ENCODE peak calls at places on chromosomes 4 and X, in five cellular contexts. D is K562, J is A549, K is endothelial cell of umbilical vein, U is GM12878. E is an unnamed sample.

GRCh38 chrX:120749141-120749846 is 119.4 kb upstream of the C1GALT1C1 start:
- DNase-seq in D (no peak), J (no peak), K (peak), U (no peak), E (peak)

GRCh38 chr4:184118516-184118915 is 99.2 kb downstream of the ENPP6 start:
- DNase-seq in D (no peak), J (no peak), K (no peak), U (no peak), E (no peak)

GRCh38 chr4:39083164-39083563 is 21.1 kb downstream of the KLHL5 start:
- DNase-seq in D (no peak), J (no peak), K (peak), U (no peak), E (no peak)

GRCh38 chr4:41256131-41256739 is 493 bp upstream of the UCHL1 start:
- DNase-seq in D (no peak), J (peak), K (no peak), U (no peak), E (no peak)

GRCh38 chr4:33882246-33882990 is 2361.9 kb downstream of the ARAP2 start:
- DNase-seq in D (no peak), J (no peak), K (no peak), U (no peak), E (no peak)

GRCh38 chrX:134144231-134144630 is 92.8 kb upstream of the CCDC160 start:
- DNase-seq in D (peak), J (peak), K (peak), U (no peak), E (peak)

GRCh38 chr4:4860381-4860802 is 927 bp downstream of the MSX1 start:
- DNase-seq in D (peak), J (no peak), K (peak), U (no peak), E (peak)

GRCh38 chr4:110837896-110838450 is 215.1 kb upstream of the PITX2 start:
- DNase-seq in D (no peak), J (no peak), K (no peak), U (no peak), E (no peak)

GRCh38 chr4:26484032-26484515 is 6.2 kb downstream of the CCKAR start:
- DNase-seq in D (no peak), J (no peak), K (no peak), U (no peak), E (no peak)

GRCh38 chrX:29948653-29949052 is 266.7 kb upstream of the MAGEB2 start:
- DNase-seq in D (no peak), J (no peak), K (peak), U (no peak), E (no peak)

GRCh38 chr4:72383439-72383838 is 185.6 kb downstream of the ADAMTS3 start:
- DNase-seq in D (no peak), J (no peak), K (no peak), U (no peak), E (no peak)

GRCh38 chr4:110014233-110014632 is 101.5 kb downstream of the EGF start:
- DNase-seq in D (no peak), J (no peak), K (no peak), U (no peak), E (no peak)

GRCh38 chr4:163164591-163164990 is 2.1 kb downstream of the NAF1 start:
- DNase-seq in D (no peak), J (no peak), K (no peak), U (no peak), E (peak)

GRCh38 chr4:89492476-89493110 is 185.0 kb upstream of the GPRIN3 start:
- DNase-seq in D (no peak), J (peak), K (peak), U (no peak), E (no peak)

GRCh38 chr4:61950625-61951024 is 750.5 kb downstream of the ADGRL3 start:
- DNase-seq in D (no peak), J (no peak), K (no peak), U (no peak), E (no peak)

GRCh38 chr4:148091896-148092295 is 350.3 kb downstream of the NR3C2 start:
- DNase-seq in D (no peak), J (no peak), K (no peak), U (no peak), E (no peak)

GRCh38 chrX:129961180-129962083 is 21.0 kb upstream of the BCORL1 start:
- DNase-seq in D (peak), J (peak), K (no peak), U (peak), E (peak)

GRCh38 chrX:24479924-24480722 is 15.0 kb downstream of the PDK3 start:
- DNase-seq in D (no peak), J (no peak), K (peak), U (peak), E (peak)

GRCh38 chrX:13093489-13094140 is 49.2 kb upstream of the FAM9C start:
- DNase-seq in D (no peak), J (no peak), K (peak), U (no peak), E (no peak)

GRCh38 chr4:122007016-122007415 is 55.2 kb upstream of the TRPC3 start:
- DNase-seq in D (no peak), J (no peak), K (no peak), U (no peak), E (no peak)

GRCh38 chr4:47122592-47123291 is 91.4 kb downstream of the GABRB1 start:
- DNase-seq in D (peak), J (peak), K (peak), U (peak), E (peak)

GRCh38 chrX:47751670-47752069 is 85.0 kb upstream of the ZNF81 start:
- DNase-seq in D (peak), J (peak), K (no peak), U (no peak), E (peak)

GRCh38 chr4:33996075-33996718 is 2248.1 kb downstream of the ARAP2 start:
- DNase-seq in D (no peak), J (no peak), K (no peak), U (no peak), E (no peak)

GRCh38 chrX:139929876-139930275 is 3.0 kb downstream of the ATP11C start:
- DNase-seq in D (no peak), J (no peak), K (no peak), U (no peak), E (no peak)

GRCh38 chrX:24148118-24148517 is 1.4 kb upstream of the ZFX start:
- DNase-seq in D (no peak), J (no peak), K (peak), U (no peak), E (peak)

GRCh38 chr4:134567461-134567860 is 365.9 kb upstream of the PABPC4L start:
- DNase-seq in D (no peak), J (no peak), K (no peak), U (no peak), E (no peak)

GRCh38 chrX:78838709-78839108 is 91.2 kb downstream of the LPAR4 start:
- DNase-seq in D (no peak), J (no peak), K (no peak), U (no peak), E (no peak)

GRCh38 chr4:3605491-3605890 is 73.3 kb upstream of the LRPAP1 start:
- DNase-seq in D (no peak), J (no peak), K (no peak), U (no peak), E (no peak)

GRCh38 chr4:87499415-87500106 is 29.6 kb downstream of the SPARCL1 start:
- DNase-seq in D (no peak), J (no peak), K (no peak), U (no peak), E (no peak)

GRCh38 chr4:87498446-87498900 is 30.7 kb downstream of the SPARCL1 start:
- DNase-seq in D (no peak), J (no peak), K (no peak), U (no peak), E (no peak)

GRCh38 chr4:87497586-87497985 is 31.6 kb downstream of the SPARCL1 start:
- DNase-seq in D (no peak), J (no peak), K (no peak), U (no peak), E (no peak)

GRCh38 chr4:87500107-87500462 is 29.1 kb downstream of the SPARCL1 start:
- DNase-seq in D (no peak), J (no peak), K (no peak), U (no peak), E (no peak)

GRCh38 chr4:87497141-87497540 is 32.0 kb downstream of the SPARCL1 start:
- DNase-seq in D (peak), J (peak), K (no peak), U (no peak), E (peak)
- TF ChIP-seq CTCF in D (peak), J (peak), K (peak), U (peak), E (peak)

GRCh38 chrX:105515561-105515960 is 295.1 kb upstream of the TEX13A start:
- DNase-seq in D (no peak), J (no peak), K (no peak), U (no peak), E (no peak)
- TF ChIP-seq MYC in D (no peak), J (no peak), K (no peak), U (no peak), E (no peak)

GRCh38 chr4:84495448-84496221 is 3.5 kb downstream of the NKX6-1 start:
- DNase-seq in D (no peak), J (no peak), K (no peak), U (no peak), E (no peak)

GRCh38 chr4:84498203-84499026 is 677 bp downstream of the NKX6-1 start:
- DNase-seq in D (no peak), J (peak), K (peak), U (no peak), E (peak)

GRCh38 chr4:84497220-84497834 is 1.8 kb downstream of the NKX6-1 start:
- DNase-seq in D (no peak), J (no peak), K (no peak), U (no peak), E (no peak)

GRCh38 chr4:84497835-84498202 is 1.3 kb downstream of the NKX6-1 start:
- DNase-seq in D (no peak), J (no peak), K (no peak), U (no peak), E (no peak)

GRCh38 chr4:84496356-84497219 is 2.5 kb downstream of the NKX6-1 start:
- DNase-seq in D (no peak), J (no peak), K (no peak), U (no peak), E (no peak)
- H3K4me3 ChIP-seq in D (no peak), J (no peak), K (no peak), U (no peak), E (no peak)

GRCh38 chr4:86223472-86223871 is 136.4 kb downstream of the MAPK10 start:
- DNase-seq in D (peak), J (peak), K (peak), U (no peak), E (peak)
- TF ChIP-seq CTCF in D (peak), J (peak), K (peak), U (peak), E (peak)